ENCODE peak calls at places on chromosomes 3 and 15, in seven cellular contexts. N, U, P, T, J, K and Q are unnamed samples.

GRCh38 chr15:31446546-31446945 is 119.9 kb downstream of the KLF13 start:
- DNase-seq in N (no peak), U (no peak), P (no peak), T (no peak), J (no peak), K (no peak), Q (no peak)

GRCh38 chr3:29757054-29757777 is 476.3 kb downstream of the RBMS3 start:
- DNase-seq in N (no peak), U (no peak), P (no peak), T (no peak), J (no peak), K (no peak), Q (no peak)

GRCh38 chr15:87201986-87202385 is 1054.6 kb downstream of the NTRK3 start:
- DNase-seq in N (no peak), U (no peak), P (no peak), T (no peak), J (no peak), K (no peak), Q (no peak)

GRCh38 chr3:111730143-111730542 is 128.9 kb upstream of the PHLDB2 start:
- DNase-seq in N (no peak), U (no peak), P (no peak), T (no peak), J (no peak), K (no peak), Q (no peak)

GRCh38 chr3:162641317-162641716 is 1144.7 kb downstream of the OTOL1 start:
- DNase-seq in N (no peak), U (no peak), P (no peak), T (no peak), J (no peak), K (no peak), Q (no peak)

GRCh38 chr3:52453496-52454234 is at the start of gene TNNC1:
- DNase-seq in N (no peak), U (no peak), P (no peak), T (no peak), J (peak), K (no peak), Q (peak)

GRCh38 chr3:41652931-41653330 is 309.0 kb downstream of the ULK4 start:
- DNase-seq in N (no peak), U (no peak), P (no peak), T (no peak), J (no peak), K (no peak), Q (no peak)

GRCh38 chr15:48965972-48966371 is 2.3 kb upstream of the SHC4 start:
- DNase-seq in N (no peak), U (no peak), P (no peak), T (peak), J (no peak), K (peak), Q (no peak)

GRCh38 chr15:98906712-98907083 is 100.9 kb downstream of the PGPEP1L start:
- DNase-seq in N (no peak), U (no peak), P (no peak), T (peak), J (no peak), K (no peak), Q (no peak)

GRCh38 chr3:182027366-182027765 is 315.6 kb downstream of the SOX2 start:
- DNase-seq in N (no peak), U (no peak), P (no peak), T (no peak), J (no peak), K (no peak), Q (no peak)

GRCh38 chr3:123068227-123069020 is 1.6 kb downstream of the PDIA5 start:
- DNase-seq in N (no peak), U (no peak), P (no peak), T (peak), J (no peak), K (peak), Q (no peak)

GRCh38 chr3:112413722-112414121 is 80.8 kb downstream of the CD200 start:
- DNase-seq in N (no peak), U (no peak), P (no peak), T (no peak), J (no peak), K (no peak), Q (no peak)

GRCh38 chr3:85387913-85388510 is 429.2 kb downstream of the CADM2 start:
- DNase-seq in N (no peak), U (no peak), P (no peak), T (no peak), J (no peak), K (no peak), Q (no peak)

GRCh38 chr15:69623521-69624513 is 171.2 kb downstream of the RPLP1 start:
- DNase-seq in N (no peak), U (no peak), P (no peak), T (no peak), J (no peak), K (no peak), Q (no peak)

GRCh38 chr3:175432338-175433025 is 573.3 kb downstream of the NAALADL2 start:
- DNase-seq in N (no peak), U (no peak), P (no peak), T (no peak), J (no peak), K (no peak), Q (no peak)

GRCh38 chr3:127172211-127172610 is 20.7 kb upstream of the PRR23E start:
- DNase-seq in N (no peak), U (no peak), P (no peak), T (no peak), J (no peak), K (no peak), Q (no peak)

GRCh38 chr3:36681867-36682266 is 82.5 kb downstream of the DCLK3 start:
- DNase-seq in N (no peak), U (no peak), P (no peak), T (no peak), J (no peak), K (no peak), Q (no peak)

GRCh38 chr3:36674816-36675215 is 89.5 kb downstream of the DCLK3 start:
- DNase-seq in N (no peak), U (no peak), P (no peak), T (no peak), J (no peak), K (no peak), Q (no peak)

GRCh38 chr3:36678216-36679013 is 85.9 kb downstream of the DCLK3 start:
- DNase-seq in N (no peak), U (no peak), P (no peak), T (no peak), J (no peak), K (no peak), Q (no peak)

GRCh38 chr3:36677331-36678007 is 86.9 kb downstream of the DCLK3 start:
- DNase-seq in N (no peak), U (no peak), P (no peak), T (peak), J (no peak), K (peak), Q (no peak)

DNA sequence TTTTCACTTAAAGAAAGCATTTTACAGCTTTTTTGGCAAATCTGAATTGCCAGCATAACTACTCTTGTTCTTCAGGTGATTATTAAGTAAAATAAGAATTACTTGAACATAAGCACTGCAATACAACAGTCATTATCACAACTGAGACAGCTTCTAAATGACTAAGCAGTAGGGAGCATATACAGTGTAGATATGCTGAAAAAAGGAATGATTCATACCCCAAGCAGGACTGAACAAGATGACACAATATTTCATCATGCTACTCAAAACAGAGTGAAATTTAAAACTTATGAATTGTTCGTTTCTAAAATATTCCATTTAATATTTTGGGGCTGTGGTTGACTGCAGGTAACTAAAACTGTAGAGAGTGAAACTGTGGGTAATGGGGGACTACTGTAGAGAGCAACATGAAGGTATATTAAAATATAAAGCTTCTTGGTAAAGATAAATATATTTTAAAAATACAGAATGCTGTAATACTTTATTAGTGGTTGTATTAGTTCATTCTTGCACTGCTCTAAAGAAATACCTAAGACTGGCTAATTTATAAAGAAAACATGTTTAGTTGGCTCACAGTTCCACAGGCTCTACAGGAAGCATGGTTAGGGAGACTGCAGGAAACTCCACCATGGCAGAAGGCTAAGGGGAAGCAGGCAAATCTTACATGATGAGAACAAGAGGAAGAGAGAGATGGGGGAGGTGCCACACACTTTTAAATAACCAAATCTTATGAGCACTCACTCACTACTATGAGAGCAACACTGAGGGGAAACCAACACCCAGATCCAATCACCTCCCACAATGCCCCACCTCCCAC is 84.8 kb downstream of the DCLK3 start:
- DNase-seq in N (no peak), U (no peak), P (no peak), T (peak), J (no peak), K (peak), Q (no peak)
- TF ChIP-seq POLR2A in N (no peak), U (no peak), P (no peak), T (no peak), J (no peak), K (no peak), Q (no peak)

GRCh38 chr15:34818531-34818930 is 23.2 kb upstream of the ACTC1 start:
- DNase-seq in N (no peak), U (no peak), P (no peak), T (no peak), J (no peak), K (no peak), Q (no peak)

GRCh38 chr15:34812369-34812768 is 17.0 kb upstream of the ACTC1 start:
- DNase-seq in N (no peak), U (no peak), P (no peak), T (no peak), J (no peak), K (no peak), Q (no peak)

GRCh38 chr15:34813446-34814190 is 18.3 kb upstream of the ACTC1 start:
- DNase-seq in N (no peak), U (no peak), P (no peak), T (no peak), J (no peak), K (no peak), Q (no peak)

GRCh38 chr15:34820110-34820509 is 24.8 kb upstream of the ACTC1 start:
- DNase-seq in N (no peak), U (no peak), P (no peak), T (no peak), J (no peak), K (no peak), Q (no peak)

DNA sequence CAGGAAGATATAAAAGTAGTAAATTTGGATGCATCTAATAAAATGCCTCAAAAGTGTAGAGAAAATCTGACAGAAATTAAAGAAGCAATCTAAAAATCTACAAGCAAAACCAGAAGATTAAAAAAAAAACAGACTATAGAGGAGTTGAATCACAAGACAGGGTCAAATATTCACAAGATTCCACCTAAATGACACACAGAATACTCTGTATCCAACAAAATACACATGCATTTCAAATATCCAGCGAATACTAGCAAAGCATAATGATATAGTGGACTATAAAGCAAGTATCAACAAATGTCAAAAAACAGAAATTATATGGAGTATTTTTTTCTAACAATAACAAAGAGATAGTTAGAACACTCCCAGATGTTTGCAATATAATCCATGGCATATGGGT is 20.5 kb upstream of the ACTC1 start:
- DNase-seq in N (no peak), U (no peak), P (no peak), T (no peak), J (no peak), K (no peak), Q (no peak)
- TF ChIP-seq CTCF in N (no peak), U (no peak), P (no peak), T (no peak), J (no peak), K (no peak), Q (no peak)

DNA sequence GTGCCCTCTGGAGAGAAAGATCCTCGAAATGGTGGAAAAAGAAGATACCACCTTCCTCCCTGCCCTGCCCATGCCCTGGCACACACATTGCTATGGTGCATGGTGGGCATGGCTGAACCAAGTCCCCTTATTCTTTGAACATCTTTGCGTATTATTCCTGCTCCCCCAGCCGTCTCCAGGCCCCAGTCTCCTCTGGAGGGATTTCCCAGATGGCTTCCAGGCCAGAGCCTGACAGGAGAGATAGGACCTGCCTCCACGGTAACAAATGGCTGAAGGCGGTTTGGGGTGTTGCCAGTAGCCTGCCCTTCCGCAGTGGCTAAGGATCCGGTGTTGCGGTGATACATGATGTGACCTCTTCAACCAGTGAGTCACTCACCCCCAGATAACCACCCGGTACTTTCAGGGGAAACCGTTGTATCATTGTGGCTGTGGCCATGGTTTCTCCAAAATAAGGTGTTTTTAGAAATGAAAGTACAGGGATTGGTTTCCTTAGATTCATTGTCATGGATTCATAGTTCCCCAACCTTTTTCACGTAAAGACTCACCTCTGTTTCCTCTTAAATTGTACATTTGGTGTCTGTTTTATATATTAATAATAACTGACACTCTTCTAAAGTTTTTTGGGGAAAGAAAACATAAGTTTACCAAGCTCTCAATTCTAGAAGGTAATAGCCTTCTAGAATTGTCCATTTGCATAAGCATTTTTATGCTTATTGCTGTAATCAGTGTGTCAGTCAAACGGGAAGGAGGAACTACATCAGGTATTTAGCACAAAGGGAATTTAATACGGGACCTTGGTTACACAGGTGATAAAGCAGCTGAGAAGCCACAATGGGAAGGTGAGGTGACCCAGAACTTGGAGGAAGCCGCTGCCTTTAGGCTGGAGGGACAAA is 25.9 kb downstream of the SMAD3 start:
- DNase-seq in N (no peak), U (peak), P (no peak), T (peak), J (peak), K (peak), Q (peak)
- H3K27ac ChIP-seq in N (peak), U (no peak), P (peak), T (peak), J (peak), K (peak), Q (peak)

GRCh38 chr3:150733373-150733935 is 29.5 kb downstream of the SIAH2 start:
- DNase-seq in N (no peak), U (no peak), P (no peak), T (no peak), J (no peak), K (no peak), Q (no peak)

GRCh38 chr3:150727653-150728502 is 24.2 kb upstream of the ERICH6 start:
- DNase-seq in N (no peak), U (no peak), P (no peak), T (no peak), J (peak), K (no peak), Q (peak)

GRCh38 chr3:150725548-150725947 is 21.8 kb upstream of the ERICH6 start:
- DNase-seq in N (no peak), U (no peak), P (no peak), T (peak), J (peak), K (no peak), Q (no peak)

GRCh38 chr3:150733936-150734794 is 28.8 kb downstream of the SIAH2 start:
- DNase-seq in N (no peak), U (no peak), P (no peak), T (no peak), J (no peak), K (no peak), Q (no peak)

DNA sequence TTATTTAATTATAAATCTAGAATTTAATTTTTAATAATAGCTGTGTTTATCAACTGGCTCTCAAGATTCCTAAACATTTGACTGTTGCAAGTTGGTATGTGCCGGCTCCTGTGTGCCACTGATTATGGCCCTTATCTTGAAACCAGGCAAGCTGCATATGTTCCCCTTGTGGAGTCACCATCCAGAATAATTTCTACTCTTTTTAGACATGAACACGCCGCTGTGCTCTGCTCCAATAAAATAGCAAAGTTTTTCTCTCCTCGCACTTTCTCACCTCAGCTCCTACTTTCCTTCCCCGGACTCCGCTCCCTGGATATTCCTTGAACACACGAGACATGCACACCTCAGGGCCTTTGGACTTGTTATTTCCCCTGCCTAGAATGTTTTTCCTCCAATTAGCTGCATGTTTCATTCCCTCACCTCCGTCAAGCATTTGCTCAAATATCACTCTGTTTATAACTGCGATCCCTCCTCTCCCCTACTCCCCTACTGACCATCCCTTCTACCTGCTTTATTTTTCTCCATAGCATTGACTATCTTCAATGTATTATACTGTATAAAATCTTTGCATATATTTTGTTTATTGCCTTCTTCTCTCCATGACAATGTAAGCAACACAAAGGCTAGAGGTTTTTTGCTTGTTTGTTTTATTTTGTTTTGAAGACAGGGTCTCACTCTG is 26.1 kb upstream of the ERICH6 start:
- DNase-seq in N (no peak), U (no peak), P (no peak), T (no peak), J (no peak), K (no peak), Q (no peak)
- TF ChIP-seq POLR2A in N (no peak), U (no peak), P (no peak), T (no peak), J (no peak), K (no peak), Q (no peak)

DNA sequence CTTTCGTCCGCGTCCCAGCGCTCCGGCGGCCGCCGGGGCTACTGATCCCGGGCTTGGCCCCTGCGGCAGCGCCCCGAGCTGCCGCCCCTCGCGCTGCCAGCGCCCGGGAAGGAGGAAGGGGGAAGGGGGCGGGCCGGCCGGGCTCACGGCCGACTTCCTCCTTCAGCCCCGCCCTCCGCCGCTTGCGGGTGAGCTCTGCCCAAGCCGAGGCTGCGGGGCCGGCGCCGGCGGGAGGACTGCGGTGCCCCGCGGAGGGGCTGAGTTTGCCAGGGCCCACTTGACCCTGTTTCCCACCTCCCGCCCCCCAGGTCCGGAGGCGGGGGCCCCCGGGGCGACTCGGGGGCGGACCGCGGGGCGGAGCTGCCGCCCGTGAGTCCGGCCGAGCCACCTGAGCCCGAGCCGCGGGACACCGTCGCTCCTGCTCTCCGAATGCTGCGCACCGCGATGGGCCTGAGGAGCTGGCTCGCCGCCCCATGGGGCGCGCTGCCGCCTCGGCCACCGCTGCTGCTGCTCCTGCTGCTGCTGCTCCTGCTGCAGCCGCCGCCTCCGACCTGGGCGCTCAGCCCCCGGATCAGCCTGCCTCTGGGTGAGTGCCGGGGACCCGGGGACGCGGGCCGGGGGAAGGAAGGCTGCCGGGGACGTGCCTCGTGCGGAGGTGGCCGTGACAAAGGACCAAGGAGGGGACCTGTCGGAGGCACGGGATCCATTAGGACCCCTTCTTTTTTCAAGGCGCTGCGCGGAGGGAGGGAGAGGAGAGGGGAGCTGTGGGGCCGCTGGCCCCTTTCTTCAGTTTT is at the start of gene SEMA4B:
- DNase-seq in N (peak), U (peak), P (no peak), T (peak), J (peak), K (no peak), Q (peak)
- TF ChIP-seq CTCF in N (no peak), U (no peak), P (no peak), T (no peak), J (no peak), K (no peak), Q (peak)